ENCODE peak calls at places on chromosomes 7 and 10, in five cellular contexts. One of them, this sample, is unnamed.

GRCh38 chr10:132482090-132482489 is 55.5 kb upstream of the INPP5A start:
- DNase-seq in T-helper 9 cell: no peak
- DNase-seq in fibroblast of lung: peak; percentile 75
- DNase-seq in cardiac fibroblast: peak; percentile 67
- DNase-seq in NCI-H2081: no peak
- DNase-seq in this sample: no peak

GRCh38 chr7:147308539-147308938 is 1191.9 kb downstream of the CNTNAP2 start:
- DNase-seq in fibroblast of lung: peak; percentile 5
- DNase-seq in cardiac fibroblast: no peak
- DNase-seq in NCI-H2081: no peak
- DNase-seq in T-helper 9 cell: no peak
- DNase-seq in this sample: no peak

GRCh38 chr10:16341637-16342036 is 95.2 kb upstream of the PTER start:
- DNase-seq in fibroblast of lung: no peak
- DNase-seq in NCI-H2081: no peak
- DNase-seq in cardiac fibroblast: no peak
- DNase-seq in T-helper 9 cell: no peak
- DNase-seq in this sample: no peak

GRCh38 chr7:42493436-42494198 is 256.6 kb upstream of the GLI3 start:
- DNase-seq in cardiac fibroblast: peak; percentile 92
- DNase-seq in T-helper 9 cell: no peak
- DNase-seq in NCI-H2081: no peak
- DNase-seq in fibroblast of lung: peak; percentile 91
- DNase-seq in this sample: no peak

GRCh38 chr7:99943641-99944507 is 14.5 kb upstream of the GJC3 start:
- DNase-seq in cardiac fibroblast: no peak
- DNase-seq in T-helper 9 cell: no peak
- DNase-seq in NCI-H2081: peak; percentile 45
- DNase-seq in fibroblast of lung: no peak
- DNase-seq in this sample: no peak

GRCh38 chr7:88069093-88069492 is 135.0 kb downstream of the ADAM22 start:
- DNase-seq in T-helper 9 cell: no peak
- DNase-seq in NCI-H2081: no peak
- DNase-seq in fibroblast of lung: no peak
- DNase-seq in cardiac fibroblast: no peak
- DNase-seq in this sample: no peak

GRCh38 chr7:78747568-78747967 is 705.9 kb downstream of the MAGI2 start:
- DNase-seq in fibroblast of lung: no peak
- DNase-seq in NCI-H2081: no peak
- DNase-seq in T-helper 9 cell: no peak
- DNase-seq in cardiac fibroblast: no peak
- DNase-seq in this sample: no peak

GRCh38 chr7:112869111-112869774 is 79.0 kb upstream of the TMEM168 start:
- DNase-seq in NCI-H2081: no peak
- DNase-seq in fibroblast of lung: peak; percentile 43
- DNase-seq in cardiac fibroblast: peak; percentile 54
- DNase-seq in T-helper 9 cell: peak; percentile 29
- DNase-seq in this sample: no peak

GRCh38 chr10:23981520-23982309 is 227.2 kb upstream of the KIAA1217 start:
- DNase-seq in NCI-H2081: no peak
- DNase-seq in fibroblast of lung: no peak
- DNase-seq in T-helper 9 cell: no peak
- DNase-seq in cardiac fibroblast: no peak
- DNase-seq in this sample: no peak

GRCh38 chr7:121872831-121873764 is at the start of gene PTPRZ1:
- DNase-seq in T-helper 9 cell: no peak
- DNase-seq in fibroblast of lung: peak; percentile 12
- DNase-seq in NCI-H2081: peak; percentile 69
- DNase-seq in cardiac fibroblast: peak; percentile 31
- DNase-seq in this sample: no peak

GRCh38 chr7:105760549-105761447 is 115.6 kb downstream of the ATXN7L1 start:
- DNase-seq in cardiac fibroblast: peak; percentile 42
- DNase-seq in NCI-H2081: no peak
- DNase-seq in fibroblast of lung: peak; percentile 44
- DNase-seq in T-helper 9 cell: no peak
- DNase-seq in this sample: no peak

GRCh38 chr10:132181691-132182425 is 4.9 kb upstream of the DPYSL4 start:
- DNase-seq in NCI-H2081: no peak
- DNase-seq in fibroblast of lung: no peak
- DNase-seq in cardiac fibroblast: no peak
- DNase-seq in T-helper 9 cell: no peak
- DNase-seq in this sample: no peak

GRCh38 chr7:44257618-44258422 is 57.0 kb downstream of the YKT6 start:
- DNase-seq in fibroblast of lung: peak; percentile 94
- DNase-seq in NCI-H2081: no peak
- DNase-seq in T-helper 9 cell: peak; percentile 15
- DNase-seq in cardiac fibroblast: peak; percentile 96
- DNase-seq in this sample: no peak

GRCh38 chr7:95190515-95190914 is 133.8 kb downstream of the PON1 start:
- DNase-seq in cardiac fibroblast: no peak
- DNase-seq in T-helper 9 cell: no peak
- DNase-seq in fibroblast of lung: no peak
- DNase-seq in NCI-H2081: no peak
- DNase-seq in this sample: no peak

GRCh38 chr7:100886936-100887185 is 2.7 kb downstream of the UFSP1 start:
- DNase-seq in cardiac fibroblast: no peak
- DNase-seq in fibroblast of lung: no peak
- DNase-seq in NCI-H2081: no peak
- DNase-seq in T-helper 9 cell: no peak
- DNase-seq in this sample: no peak

GRCh38 chr10:23035569-23035968 is 59.8 kb upstream of the MSRB2 start:
- DNase-seq in fibroblast of lung: no peak
- DNase-seq in cardiac fibroblast: no peak
- DNase-seq in T-helper 9 cell: no peak
- DNase-seq in NCI-H2081: no peak
- DNase-seq in this sample: no peak

GRCh38 chr10:103872137-103872933 is 17.0 kb upstream of the SH3PXD2A start:
- DNase-seq in NCI-H2081: no peak
- DNase-seq in cardiac fibroblast: no peak
- DNase-seq in fibroblast of lung: no peak
- DNase-seq in T-helper 9 cell: no peak
- DNase-seq in this sample: no peak

GRCh38 chr7:138303230-138304070 is 156.6 kb upstream of the TRIM24 start:
- DNase-seq in cardiac fibroblast: no peak
- DNase-seq in fibroblast of lung: no peak
- DNase-seq in NCI-H2081: no peak
- DNase-seq in T-helper 9 cell: no peak
- DNase-seq in this sample: no peak

GRCh38 chr7:13912740-13913320 is 76.6 kb downstream of the ETV1 start:
- DNase-seq in cardiac fibroblast: no peak
- DNase-seq in fibroblast of lung: peak; percentile 42
- DNase-seq in T-helper 9 cell: no peak
- DNase-seq in NCI-H2081: no peak
- DNase-seq in this sample: no peak

GRCh38 chr7:108059526-108059925 is 56.6 kb upstream of the LAMB1 start:
- DNase-seq in T-helper 9 cell: no peak
- DNase-seq in cardiac fibroblast: peak; percentile 72
- DNase-seq in fibroblast of lung: peak; percentile 48
- DNase-seq in NCI-H2081: no peak
- DNase-seq in this sample: no peak

GRCh38 chr10:30705625-30706149 is 76.1 kb upstream of the LYZL2 start:
- DNase-seq in NCI-H2081: no peak
- DNase-seq in fibroblast of lung: no peak
- DNase-seq in T-helper 9 cell: no peak
- DNase-seq in cardiac fibroblast: no peak
- DNase-seq in this sample: no peak

GRCh38 chr10:47287365-47287802 is 12.6 kb upstream of the GDF10 start:
- DNase-seq in fibroblast of lung: no peak
- DNase-seq in NCI-H2081: no peak
- DNase-seq in cardiac fibroblast: no peak
- DNase-seq in T-helper 9 cell: no peak
- DNase-seq in this sample: no peak

GRCh38 chr10:58373446-58373834 is 11.8 kb upstream of the TFAM start:
- DNase-seq in T-helper 9 cell: no peak
- DNase-seq in fibroblast of lung: no peak
- DNase-seq in NCI-H2081: no peak
- DNase-seq in cardiac fibroblast: no peak
- DNase-seq in this sample: no peak

GRCh38 chr7:1569016-1569415 is 816 bp downstream of the PSMG3 start:
- DNase-seq in fibroblast of lung: peak; percentile 46
- DNase-seq in T-helper 9 cell: peak; percentile 36
- DNase-seq in cardiac fibroblast: peak; percentile 21
- DNase-seq in NCI-H2081: peak; percentile 55
- DNase-seq in this sample: no peak

GRCh38 chr10:2137549-2138174 is 400.3 kb upstream of the ADARB2 start:
- DNase-seq in NCI-H2081: peak; percentile 27
- DNase-seq in fibroblast of lung: no peak
- DNase-seq in T-helper 9 cell: no peak
- DNase-seq in cardiac fibroblast: no peak
- DNase-seq in this sample: no peak

GRCh38 chr10:132638130-132638515 is 100.5 kb downstream of the INPP5A start:
- DNase-seq in fibroblast of lung: no peak
- DNase-seq in NCI-H2081: no peak
- DNase-seq in T-helper 9 cell: no peak
- DNase-seq in cardiac fibroblast: no peak
- DNase-seq in this sample: no peak

GRCh38 chr7:37052673-37053072 is 328.4 kb upstream of the AOAH start:
- DNase-seq in fibroblast of lung: peak; percentile 65
- DNase-seq in T-helper 9 cell: no peak
- DNase-seq in NCI-H2081: no peak
- DNase-seq in cardiac fibroblast: peak; percentile 36
- DNase-seq in this sample: no peak

GRCh38 chr7:83410989-83411591 is 237.8 kb downstream of the SEMA3E start:
- DNase-seq in NCI-H2081: peak; percentile 65
- DNase-seq in cardiac fibroblast: peak; percentile 77
- DNase-seq in T-helper 9 cell: no peak
- DNase-seq in fibroblast of lung: peak; percentile 77
- DNase-seq in this sample: peak; percentile 42

GRCh38 chr10:101563007-101563406 is 25.1 kb downstream of the POLL start:
- DNase-seq in NCI-H2081: no peak
- DNase-seq in T-helper 9 cell: no peak
- DNase-seq in fibroblast of lung: no peak
- DNase-seq in cardiac fibroblast: no peak
- DNase-seq in this sample: no peak

GRCh38 chr10:7572435-7572834 is 94.3 kb downstream of the ITIH5 start:
- DNase-seq in T-helper 9 cell: no peak
- DNase-seq in fibroblast of lung: peak; percentile 34
- DNase-seq in cardiac fibroblast: peak; percentile 44
- DNase-seq in NCI-H2081: peak; percentile 36
- DNase-seq in this sample: no peak

GRCh38 chr10:103802637-103803353 is 52.6 kb downstream of the SH3PXD2A start:
- DNase-seq in T-helper 9 cell: no peak
- DNase-seq in fibroblast of lung: no peak
- DNase-seq in NCI-H2081: no peak
- DNase-seq in cardiac fibroblast: no peak
- DNase-seq in this sample: no peak

GRCh38 chr7:70694357-70694908 is 437.5 kb upstream of the GALNT17 start:
- DNase-seq in fibroblast of lung: peak; percentile 43
- DNase-seq in NCI-H2081: peak; percentile 64
- DNase-seq in T-helper 9 cell: peak; percentile 28
- DNase-seq in cardiac fibroblast: peak; percentile 47
- DNase-seq in this sample: no peak

GRCh38 chr7:134752006-134752760 is 27.3 kb upstream of the CALD1 start:
- DNase-seq in fibroblast of lung: peak; percentile 34
- DNase-seq in NCI-H2081: no peak
- DNase-seq in T-helper 9 cell: no peak
- DNase-seq in cardiac fibroblast: peak; percentile 71
- DNase-seq in this sample: no peak

This sample was measured in NCI-H2107.